ENCODE peak calls at places on chromosomes 13 and 19, in four cellular contexts. K is HCT116, Z is H1, P is K562. A is an unnamed sample.

GRCh38 chr19:14090509-14091085 is at the start of gene SAMD1:
- DNase-seq in P (peak; percentile 94), K (peak; percentile 76), Z (no peak), A (no peak)

GRCh38 chr19:38674388-38675133 is 27.1 kb downstream of the ACTN4 start:
- DNase-seq in P (peak; percentile 56), Z (no peak), K (no peak), A (no peak)

GRCh38 chr19:3369337-3370213 is 3.2 kb downstream of the NFIC start:
- DNase-seq in Z (no peak), K (no peak), P (no peak), A (no peak)

GRCh38 chr13:72458701-72459100 is 268.7 kb downstream of the MZT1 start:
- DNase-seq in Z (no peak), P (no peak), K (no peak), A (no peak)

GRCh38 chr13:113905018-113905417 is 41.1 kb upstream of the GAS6 start:
- DNase-seq in Z (no peak), K (no peak), P (no peak), A (no peak)

GRCh38 chr19:49459388-49459787 is 6.4 kb downstream of the ALDH16A1 start:
- DNase-seq in Z (no peak), P (no peak), K (no peak), A (no peak)

GRCh38 chr19:39403331-39404312 is 3.0 kb upstream of the ZFP36 start:
- DNase-seq in P (peak; percentile 79), Z (peak; percentile 78), K (peak; percentile 92), A (no peak)

GRCh38 chr19:45790942-45791341 is 1.7 kb downstream of the DMWD start:
- DNase-seq in Z (no peak), K (no peak), P (no peak), A (no peak)

GRCh38 chr13:102951808-102952207 is 106.0 kb downstream of the ERCC5 start:
- DNase-seq in Z (no peak), K (no peak), P (no peak), A (no peak)

GRCh38 chr13:113317031-113317430 is 20.0 kb downstream of the LAMP1 start:
- DNase-seq in Z (no peak), K (no peak), P (no peak), A (no peak)

GRCh38 chr19:387777-388176 is 21.2 kb downstream of the C2CD4C start:
- DNase-seq in P (no peak), Z (no peak), K (no peak), A (no peak)

GRCh38 chr13:23428183-23428528 is 5.3 kb downstream of the SACS start:
- DNase-seq in P (peak; percentile 10), K (no peak), Z (no peak), A (no peak)

GRCh38 chr13:23430664-23431063 is 2.8 kb downstream of the SACS start:
- DNase-seq in Z (no peak), P (no peak), K (no peak), A (no peak)

GRCh38 chr13:23432589-23432988 is 913 bp downstream of the SACS start:
- DNase-seq in K (no peak), P (no peak), Z (no peak), A (no peak)

GRCh38 chr13:23433171-23434153 is at the start of gene SACS:
- DNase-seq in P (no peak), Z (peak; percentile 21), K (no peak), A (no peak)

DNA sequence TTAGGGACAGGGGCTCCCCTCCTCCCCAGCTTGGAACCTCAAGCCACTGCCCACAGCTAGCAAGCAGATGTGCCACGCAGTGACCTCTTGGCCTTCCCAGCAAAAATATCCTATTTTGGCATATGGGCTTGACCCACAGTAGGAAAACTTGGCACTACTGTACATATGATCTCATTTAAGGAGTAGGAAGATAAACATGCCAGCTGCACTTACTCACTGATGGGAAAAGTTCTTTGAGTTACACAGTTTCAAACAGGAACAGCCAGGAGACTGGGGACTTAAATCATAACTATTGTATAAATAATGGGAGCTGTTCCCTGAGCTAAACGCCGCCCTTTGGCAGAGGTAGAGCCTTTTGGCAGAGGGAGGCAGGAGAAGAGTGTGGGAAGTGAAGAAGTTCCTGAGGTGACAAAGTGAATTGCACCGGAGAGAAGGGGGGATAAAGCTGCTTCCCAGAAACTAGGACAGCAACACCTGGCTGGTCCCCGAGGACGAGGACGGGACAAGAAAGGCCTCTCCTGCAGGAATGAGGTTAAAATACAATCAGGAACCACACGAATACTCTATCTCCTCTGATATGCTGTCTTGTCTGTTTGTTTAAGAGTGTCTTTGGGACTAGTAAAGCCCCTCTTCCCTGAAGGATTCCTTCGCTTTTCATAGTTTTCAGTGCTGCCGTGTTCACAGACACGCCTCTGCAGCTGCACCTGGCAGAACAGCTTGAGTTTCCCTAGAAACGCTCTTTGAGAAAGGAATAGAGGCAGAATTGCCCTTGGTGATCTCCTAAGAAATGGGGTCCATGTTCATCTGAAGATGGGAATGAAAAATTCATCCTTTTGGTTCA is 5.9 kb downstream of the SACS start:
- DNase-seq in Z (no peak), P (no peak), K (no peak), A (no peak)
- TF ChIP-seq EGR1 in Z (no peak), P (no peak), K (no peak), A (no peak)

GRCh38 chr19:32976223-32976805 is 4.3 kb downstream of the FAAP24 start:
- DNase-seq in P (peak; percentile 56), K (peak; percentile 47), Z (peak; percentile 31), A (no peak)
- TF ChIP-seq EGR1 in P (no peak), K (no peak), Z (no peak), A (no peak)

DNA sequence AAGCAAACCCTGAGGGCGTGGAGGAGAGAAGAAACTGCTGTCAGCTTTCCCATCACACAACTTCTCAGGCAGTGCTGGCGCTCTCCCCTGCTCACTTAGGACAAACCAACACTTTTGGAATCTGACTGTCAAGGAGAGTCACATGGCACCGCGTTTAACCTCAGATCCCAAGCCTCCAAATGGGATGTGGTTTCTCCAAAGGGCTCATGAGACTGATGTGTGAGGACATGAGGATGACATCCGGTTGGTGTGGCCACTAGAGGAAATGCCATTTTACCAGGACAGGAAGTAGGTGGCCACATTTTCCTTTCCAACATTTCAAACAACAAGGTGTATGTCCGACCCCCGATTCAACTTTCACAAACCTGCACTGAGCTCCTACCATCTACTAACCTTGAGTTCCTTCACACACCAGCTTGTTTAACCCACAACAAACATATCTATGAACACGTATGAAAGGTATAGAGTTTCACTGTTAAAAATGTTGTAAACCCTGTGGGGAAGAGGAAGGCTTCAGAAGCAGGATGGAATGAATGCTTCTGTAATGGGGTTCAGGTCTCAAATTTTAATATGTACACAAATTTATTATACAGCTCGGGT is 3.8 kb upstream of the DOCK9 start:
- DNase-seq in K (no peak), Z (no peak), P (no peak), A (no peak)
- TF ChIP-seq EGR1 in K (no peak), Z (no peak), P (no peak), A (no peak)

DNA sequence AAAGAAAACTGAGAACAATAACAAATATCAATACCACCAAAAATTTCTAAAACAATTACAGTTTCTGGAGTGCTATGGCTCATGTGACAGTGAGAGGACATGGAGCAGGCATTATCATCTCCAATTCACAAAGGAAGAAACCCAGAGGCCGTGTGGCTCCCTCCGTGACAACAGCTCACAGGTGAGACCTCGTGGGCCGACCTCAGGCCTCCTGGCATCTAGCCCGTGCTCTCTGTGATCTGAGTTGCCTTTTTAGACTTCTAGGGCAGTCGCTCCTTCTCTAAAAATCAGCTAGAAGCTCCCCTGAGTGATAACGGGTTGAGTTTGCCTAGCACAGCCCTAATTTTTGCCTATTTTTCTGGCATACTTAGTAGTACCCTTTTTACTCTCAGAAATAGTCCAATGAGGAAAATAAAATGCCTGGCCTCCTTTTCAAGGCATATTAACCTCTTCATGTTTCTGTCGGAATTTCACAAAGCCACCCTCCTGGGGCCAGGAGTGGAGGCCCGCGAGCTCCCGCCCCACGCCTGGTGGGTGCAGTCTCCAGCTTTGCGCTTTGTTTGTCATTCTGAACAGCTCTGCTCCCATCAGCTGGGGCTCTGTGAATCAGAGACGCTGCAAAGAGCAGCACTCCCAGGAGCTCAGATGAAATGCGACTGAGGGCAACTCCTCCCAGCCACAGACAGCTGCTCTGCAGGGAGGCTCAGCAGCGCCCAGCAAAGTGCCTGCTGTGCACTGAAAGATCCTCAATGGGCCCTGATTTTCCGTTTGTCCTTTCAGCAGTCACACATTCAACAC is 292.5 kb downstream of the UQCRFS1 start:
- DNase-seq in P (no peak), K (no peak), Z (peak; percentile 5), A (no peak)
- TF ChIP-seq EGR1 in P (no peak), K (no peak), Z (no peak), A (no peak)

GRCh38 chr13:98930014-98930625 is 47.7 kb downstream of the DOCK9 start:
- DNase-seq in K (no peak), P (no peak), Z (no peak), A (no peak)
- TF ChIP-seq EGR1 in K (no peak), P (no peak), Z (no peak), A (no peak)

DNA sequence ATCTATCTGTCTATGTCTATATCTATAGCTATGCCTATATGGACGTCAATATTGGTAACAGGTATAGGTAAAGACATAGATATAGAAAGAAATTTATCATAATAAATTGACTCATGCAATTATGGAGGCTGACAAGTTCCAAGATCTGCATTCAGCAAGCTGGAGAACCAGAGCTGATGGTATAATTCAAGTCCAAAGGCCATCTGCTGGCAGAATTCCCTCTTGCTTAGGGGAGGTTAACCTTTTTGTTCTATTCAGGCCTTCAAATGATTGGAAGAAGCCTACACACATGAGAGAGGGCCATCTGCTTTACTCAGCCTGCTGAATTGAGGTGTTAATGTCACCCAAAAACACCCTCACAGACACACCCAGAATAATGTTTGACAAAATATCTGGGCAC is 10.8 kb downstream of the RASL11A start:
- DNase-seq in Z (no peak), K (no peak), P (no peak), A (no peak)
- TF ChIP-seq EGR1 in Z (no peak), K (no peak), P (no peak), A (no peak)

DNA sequence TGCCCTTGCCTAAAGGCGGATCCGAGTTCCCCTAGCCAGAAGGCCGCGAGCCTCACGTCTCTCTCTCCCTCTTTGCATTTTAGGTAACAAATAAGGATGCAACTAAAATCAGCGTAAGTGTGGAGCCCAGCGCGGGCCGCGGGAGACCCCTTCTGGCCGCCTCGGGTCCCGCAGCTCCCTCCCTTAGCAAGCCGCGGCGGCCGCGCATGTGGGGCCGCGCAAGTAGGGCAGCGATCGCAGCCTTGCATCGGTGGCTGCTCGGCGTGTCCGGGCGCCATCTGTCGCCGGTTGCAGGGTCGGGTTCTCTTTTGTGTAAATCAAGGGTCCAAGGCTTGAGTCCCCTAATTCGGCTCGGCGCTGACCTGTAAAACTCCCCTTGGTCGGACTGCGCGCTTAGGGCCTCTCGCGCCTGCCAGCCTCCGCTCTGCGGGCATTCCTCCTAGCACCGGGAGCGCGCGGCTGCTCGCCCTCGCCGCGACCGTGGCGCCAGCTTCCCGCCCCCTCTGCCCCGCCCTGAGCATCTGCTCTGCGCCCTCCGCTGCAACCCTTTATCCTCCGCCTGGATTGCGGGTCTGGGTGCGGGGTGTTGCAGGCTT is 2.7 kb downstream of the VSTM2B start:
- DNase-seq in K (peak; percentile 31), Z (peak; percentile 75), P (peak; percentile 78), A (peak; percentile 3)
- TF ChIP-seq EGR1 in K (no peak), Z (no peak), P (no peak), A (no peak)

GRCh38 chr19:10724573-10725071 is 6.7 kb downstream of the DNM2 start:
- DNase-seq in Z (no peak), K (no peak), P (peak; percentile 4), A (no peak)
- TF ChIP-seq EGR1 in Z (no peak), K (no peak), P (no peak), A (no peak)

DNA sequence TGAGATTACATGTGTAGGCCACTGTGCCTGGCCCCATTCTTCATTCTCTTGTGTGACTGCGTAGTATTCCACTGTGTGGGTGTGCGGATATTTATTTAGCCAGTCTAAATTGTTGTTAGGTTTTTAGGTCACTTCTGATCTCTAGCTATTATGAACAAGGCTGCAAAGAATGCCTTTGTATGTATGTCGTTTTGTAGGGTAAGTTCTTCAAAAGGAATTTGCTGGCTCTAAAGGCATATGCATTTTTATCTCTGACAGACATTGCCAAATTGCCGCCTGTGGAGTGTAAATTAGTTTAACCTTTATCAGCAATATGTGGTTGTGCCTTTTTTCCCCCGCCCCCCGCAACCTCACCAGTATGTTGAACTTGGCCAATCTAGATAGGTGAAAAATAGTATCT is 30.3 kb upstream of the EHD2 start:
- DNase-seq in K (no peak), P (no peak), Z (no peak), A (no peak)
- TF ChIP-seq EGR1 in K (no peak), P (peak; percentile 31), Z (no peak), A (no peak)

A was measured in GM12878.